ENCODE peak calls at places on chromosomes 1 and 21, in six cellular contexts. O is fibroblast of the aortic adventitia; A is CD4-positive, alpha-beta T cell; G is endothelial cell; B is tibial artery; S is RWPE1. L is an unnamed sample.

GRCh38 chr1:37092937-37093336 is 58.6 kb upstream of the GRIK3 start:
- DNase-seq in O (no peak), A (no peak), G (no peak), B (no peak), S (no peak), L (no peak)

GRCh38 chr1:27664291-27664690 is 7.7 kb downstream of the IFI6 start:
- DNase-seq in O (no peak), A (no peak), G (no peak), B (no peak), S (no peak), L (no peak)

GRCh38 chr1:246262281-246262680 is 244.8 kb downstream of the SMYD3 start:
- DNase-seq in O (no peak), A (no peak), G (no peak), B (no peak), S (no peak), L (no peak)

GRCh38 chr1:177585492-177586220 is 384.2 kb downstream of the SEC16B start:
- DNase-seq in O (peak), A (no peak), G (no peak), B (no peak), S (peak), L (peak)

GRCh38 chr1:52676249-52676903 is 21.8 kb downstream of the COA7 start:
- DNase-seq in O (peak), A (no peak), G (no peak), B (peak), S (no peak), L (no peak)

GRCh38 chr1:44801491-44802305 is 1.5 kb downstream of the PLK3 start:
- DNase-seq in O (peak), A (no peak), G (no peak), B (peak), S (no peak), L (no peak)

GRCh38 chr1:82160036-82160435 is 359.3 kb downstream of the ADGRL2 start:
- DNase-seq in O (peak), A (no peak), G (no peak), B (no peak), S (peak), L (no peak)

GRCh38 chr1:86582161-86582560 is 35.3 kb downstream of the CLCA4 start:
- DNase-seq in O (no peak), A (no peak), G (no peak), B (no peak), S (no peak), L (no peak)

GRCh38 chr1:10634428-10635384 is 160.0 kb downstream of the PEX14 start:
- DNase-seq in O (peak), A (no peak), G (no peak), B (peak), S (peak), L (no peak)

GRCh38 chr1:201217146-201217545 is 26.5 kb downstream of the IGFN1 start:
- DNase-seq in O (no peak), A (no peak), G (peak), B (no peak), S (no peak), L (no peak)

GRCh38 chr1:244952940-244953339 is 88.6 kb upstream of the HNRNPU start:
- DNase-seq in O (no peak), A (no peak), G (no peak), B (no peak), S (peak), L (no peak)

GRCh38 chr1:157639800-157640199 is 41.9 kb upstream of the FCRL4 start:
- DNase-seq in O (no peak), A (no peak), G (no peak), B (no peak), S (no peak), L (no peak)

GRCh38 chr1:162899422-162900168 is 38.6 kb upstream of the CCDC190 start:
- DNase-seq in O (peak), A (no peak), G (no peak), B (no peak), S (peak), L (no peak)

GRCh38 chr1:16215882-16216753 is 3.7 kb upstream of the ARHGEF19 start:
- DNase-seq in O (peak), A (peak), G (peak), B (peak), S (peak), L (peak)

GRCh38 chr1:94095112-94095637 is 25.8 kb downstream of the ABCA4 start:
- DNase-seq in O (peak), A (no peak), G (no peak), B (peak), S (no peak), L (no peak)

GRCh38 chr1:6019166-6019845 is 26.4 kb upstream of the KCNAB2 start:
- DNase-seq in O (no peak), A (no peak), G (no peak), B (no peak), S (no peak), L (no peak)

GRCh38 chr1:6023346-6023745 is 22.3 kb upstream of the KCNAB2 start:
- DNase-seq in O (no peak), A (no peak), G (no peak), B (no peak), S (no peak), L (no peak)

GRCh38 chr1:6025269-6026094 is 20.2 kb upstream of the KCNAB2 start:
- DNase-seq in O (no peak), A (no peak), G (no peak), B (no peak), S (peak), L (no peak)

GRCh38 chr1:6024376-6024775 is 21.3 kb upstream of the KCNAB2 start:
- DNase-seq in O (no peak), A (no peak), G (no peak), B (no peak), S (no peak), L (no peak)

GRCh38 chr1:6022193-6022592 is 23.5 kb upstream of the KCNAB2 start:
- DNase-seq in O (no peak), A (no peak), G (no peak), B (no peak), S (no peak), L (no peak)
- TF ChIP-seq CTCF in O (no peak), A (no peak), G (no peak), B (no peak), S (no peak), L (no peak)

GRCh38 chr1:153626929-153627796 is at the start of gene S100A13:
- DNase-seq in O (peak), A (no peak), G (peak), B (peak), S (peak), L (peak)

GRCh38 chr1:153626477-153626928 is 802 bp downstream of the S100A13 start:
- DNase-seq in O (no peak), A (no peak), G (no peak), B (no peak), S (no peak), L (no peak)

GRCh38 chr1:153629343-153629665 is 1.1 kb downstream of the S100A1 start:
- DNase-seq in O (no peak), A (no peak), G (no peak), B (no peak), S (no peak), L (no peak)

GRCh38 chr1:153628638-153629342 is 556 bp downstream of the S100A1 start:
- DNase-seq in O (no peak), A (no peak), G (no peak), B (no peak), S (no peak), L (no peak)

GRCh38 chr1:153627797-153628626 is at the start of gene S100A1:
- DNase-seq in O (no peak), A (no peak), G (no peak), B (no peak), S (no peak), L (no peak)
- TF ChIP-seq CTCF in O (no peak), A (no peak), G (peak), B (no peak), S (peak), L (peak)

GRCh38 chr1:192493584-192493983 is 82.0 kb upstream of the RGS1 start:
- DNase-seq in O (no peak), A (no peak), G (no peak), B (no peak), S (no peak), L (no peak)

GRCh38 chr1:192489046-192489445 is 86.5 kb upstream of the RGS1 start:
- DNase-seq in O (peak), A (no peak), G (no peak), B (no peak), S (no peak), L (no peak)

GRCh38 chr1:192488058-192488457 is 87.5 kb upstream of the RGS1 start:
- DNase-seq in O (no peak), A (no peak), G (no peak), B (no peak), S (peak), L (no peak)

GRCh38 chr1:192489748-192490147 is 85.8 kb upstream of the RGS1 start:
- DNase-seq in O (peak), A (no peak), G (peak), B (peak), S (peak), L (no peak)

DNA sequence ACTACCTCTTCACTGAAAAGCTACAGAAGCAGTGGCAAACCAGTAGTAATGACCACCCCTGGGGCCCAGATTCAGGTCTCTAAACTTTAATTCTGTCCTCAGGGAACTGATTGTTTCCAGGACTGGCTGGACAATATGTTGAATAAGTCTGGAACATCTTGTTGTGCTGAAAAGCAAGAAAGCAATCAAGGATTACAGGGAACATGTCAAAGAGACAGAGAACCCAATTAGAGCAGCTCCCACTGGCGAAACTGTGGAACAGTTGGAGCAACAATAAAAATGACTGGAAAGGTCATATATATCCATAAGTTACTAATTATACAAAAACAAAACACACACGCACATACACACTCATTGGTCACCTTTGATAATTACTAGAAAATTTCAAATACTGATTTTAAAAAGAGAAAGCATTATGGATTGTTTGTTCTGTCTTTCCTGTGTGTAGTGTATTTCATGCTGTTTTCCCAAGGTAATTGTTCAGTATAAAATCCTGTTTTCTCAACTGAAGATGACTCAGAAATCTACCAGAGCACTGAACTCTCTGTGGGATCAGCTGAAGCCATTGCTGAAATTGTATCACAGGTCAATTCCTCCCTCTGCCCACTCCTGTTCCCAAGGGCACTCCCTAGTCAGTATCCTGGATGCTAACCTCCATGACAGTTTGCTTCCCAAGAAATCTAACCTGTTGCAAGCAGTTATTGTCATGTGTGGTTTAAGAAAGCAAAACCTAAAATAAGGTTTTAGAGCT is 83.6 kb upstream of the RGS1 start:
- DNase-seq in O (no peak), A (no peak), G (no peak), B (no peak), S (no peak), L (no peak)
- TF ChIP-seq CTCF in O (no peak), A (no peak), G (no peak), B (no peak), S (no peak), L (no peak)

GRCh38 chr1:35899941-35900340 is 16.9 kb downstream of the AGO1 start:
- DNase-seq in O (no peak), A (no peak), G (no peak), B (no peak), S (no peak), L (no peak)
- TF ChIP-seq CTCF in O (no peak), A (no peak), G (no peak), B (no peak), S (no peak), L (no peak)

DNA sequence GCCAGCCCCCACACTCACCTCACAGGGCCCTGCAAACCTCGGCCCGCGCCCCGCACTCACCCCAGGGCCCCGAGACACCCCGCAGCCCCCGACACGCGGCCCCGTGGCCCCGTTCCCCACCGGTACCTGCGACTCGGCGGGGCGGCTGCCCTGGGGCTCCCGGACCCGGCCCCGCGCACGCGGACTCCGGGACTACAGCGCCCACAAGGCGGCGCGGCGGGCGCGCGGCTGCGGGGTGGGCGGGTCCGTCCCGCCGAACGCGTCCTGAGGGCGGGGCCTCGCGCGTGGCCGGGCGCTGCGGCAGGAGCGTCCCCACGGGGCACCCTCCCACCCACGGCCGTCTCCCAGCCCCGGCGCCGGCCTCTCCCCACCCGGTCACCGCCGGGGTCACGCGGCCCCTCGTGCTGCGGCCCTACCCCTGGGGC is at the start of gene SLC19A1:
- DNase-seq in O (peak), A (peak), G (peak), B (peak), S (peak), L (peak)
- TF ChIP-seq CTCF in O (peak), A (no peak), G (no peak), B (peak), S (no peak), L (peak)

GRCh38 chr1:223346311-223346710 is 17.7 kb downstream of the SUSD4 start:
- DNase-seq in O (no peak), A (no peak), G (no peak), B (no peak), S (no peak), L (no peak)
- TF ChIP-seq CTCF in O (no peak), A (no peak), G (no peak), B (no peak), S (no peak), L (no peak)

DNA sequence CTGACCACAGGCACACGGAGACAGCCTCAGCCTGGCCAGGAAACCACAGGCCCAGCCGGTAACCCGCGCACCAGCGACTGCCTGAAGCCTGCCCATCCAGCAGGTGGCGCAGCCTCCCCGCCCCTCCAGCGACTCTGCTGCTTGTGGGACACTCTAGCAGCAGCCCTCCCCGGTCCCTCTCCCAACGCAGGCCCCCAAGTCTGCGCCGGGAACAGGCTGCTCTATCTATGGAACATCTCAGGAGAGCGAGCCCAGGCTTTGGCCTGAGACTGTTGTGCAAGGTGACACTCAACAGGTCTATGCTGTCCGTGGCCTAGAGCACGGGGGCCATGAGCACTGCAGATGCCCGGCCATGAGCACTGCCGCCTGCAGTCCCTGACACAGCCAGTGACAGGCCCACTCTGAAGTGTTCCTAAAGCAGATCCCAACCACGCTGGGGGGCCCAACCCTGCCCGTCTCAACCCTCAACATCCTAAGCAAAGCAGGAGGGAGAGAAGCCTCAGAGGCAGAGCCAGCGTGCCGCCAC is 28.4 kb downstream of the WDR4 start:
- DNase-seq in O (no peak), A (no peak), G (peak), B (no peak), S (no peak), L (no peak)
- TF ChIP-seq CTCF in O (peak), A (peak), G (peak), B (no peak), S (peak), L (peak)

DNA sequence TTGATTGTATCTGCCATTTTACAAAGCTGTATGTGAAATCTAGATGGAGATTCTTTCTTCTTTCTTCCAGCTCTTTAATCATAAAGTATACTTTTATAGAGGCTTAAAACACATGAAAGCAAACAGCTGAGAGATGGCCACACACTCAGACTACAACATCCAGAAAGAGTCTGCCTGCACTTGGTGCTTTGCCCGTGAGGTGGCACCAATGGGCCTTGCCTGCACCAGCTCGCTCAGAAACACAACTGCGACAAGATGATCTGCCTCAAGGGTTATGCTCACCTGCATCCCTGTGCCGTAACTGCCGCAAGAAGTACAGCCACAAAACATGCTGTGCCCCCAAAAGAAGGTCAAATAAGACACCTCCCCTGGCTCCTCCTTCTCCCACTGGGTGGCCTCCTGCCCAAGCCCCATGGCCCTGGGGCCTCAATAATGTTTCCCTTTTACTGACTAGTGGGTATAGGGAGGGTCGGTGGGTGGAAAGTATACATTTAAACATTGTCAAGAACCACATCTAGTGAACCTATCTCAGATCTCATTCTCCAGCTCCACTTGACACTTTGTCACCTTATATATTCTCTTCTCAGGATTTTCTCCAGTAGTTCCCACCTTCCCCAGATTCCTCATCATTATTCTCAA is 66.7 kb upstream of the ANGPTL3 start:
- DNase-seq in O (peak), A (no peak), G (peak), B (peak), S (peak), L (no peak)
- TF ChIP-seq CTCF in O (peak), A (no peak), G (peak), B (peak), S (peak), L (peak)

GRCh38 chr1:55585402-55585792 is 370.2 kb upstream of the USP24 start:
- DNase-seq in O (no peak), A (no peak), G (no peak), B (no peak), S (no peak), L (no peak)

GRCh38 chr1:55586771-55587170 is 371.6 kb upstream of the USP24 start:
- DNase-seq in O (no peak), A (no peak), G (no peak), B (no peak), S (no peak), L (no peak)

GRCh38 chr1:55582078-55582477 is 366.9 kb upstream of the USP24 start:
- DNase-seq in O (no peak), A (no peak), G (no peak), B (no peak), S (no peak), L (no peak)

GRCh38 chr1:55588300-55588699 is 373.1 kb upstream of the USP24 start:
- DNase-seq in O (no peak), A (no peak), G (no peak), B (no peak), S (no peak), L (no peak)

DNA sequence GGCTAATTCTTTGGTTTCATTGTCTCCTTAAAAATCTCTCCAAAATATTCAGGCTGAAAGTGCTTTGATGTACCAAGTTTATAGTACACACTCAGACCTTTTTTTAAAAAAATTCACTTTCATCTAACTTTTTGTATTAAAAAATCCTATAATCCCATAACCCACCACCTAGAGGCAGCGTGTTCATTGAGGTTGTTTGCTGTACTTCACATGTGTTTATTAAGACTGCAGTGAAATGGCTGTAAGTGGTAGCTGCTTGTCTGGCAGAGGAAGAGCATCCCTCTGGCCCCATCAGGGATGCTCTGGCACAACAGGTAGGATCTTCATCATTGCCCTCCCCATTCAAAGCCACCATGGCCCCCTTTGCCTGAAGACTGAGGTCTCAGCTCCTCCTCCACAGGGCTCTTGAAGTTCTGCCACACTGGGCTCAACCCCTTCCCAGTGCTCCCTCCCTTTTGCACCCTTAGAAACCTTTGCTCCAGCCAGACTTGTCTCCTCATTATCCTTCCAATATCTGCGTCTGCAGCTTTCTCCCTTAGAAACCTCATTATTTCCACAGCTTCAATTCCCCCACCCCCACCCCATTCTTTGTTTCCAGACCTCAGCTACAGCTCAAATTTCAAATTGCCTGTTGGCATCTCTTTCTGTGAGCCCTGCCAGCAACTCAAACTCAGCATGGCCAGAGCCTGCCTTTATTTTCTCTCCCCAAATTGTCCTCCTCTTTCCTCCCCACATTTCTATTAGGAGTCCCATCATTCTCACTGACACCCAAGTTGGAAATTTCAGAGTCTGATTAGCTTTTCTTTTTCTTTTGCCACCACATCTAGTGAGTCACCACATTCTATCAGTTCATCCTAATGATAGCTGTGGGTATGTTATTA is 369.6 kb upstream of the USP24 start:
- DNase-seq in O (peak), A (no peak), G (no peak), B (peak), S (no peak), L (no peak)
- TF ChIP-seq CTCF in O (peak), A (no peak), G (no peak), B (peak), S (no peak), L (no peak)

L was measured in mesothelial cell of epicardium.